ENCODE peak calls at places on chromosomes 12 and 14, in eight cellular contexts. One of them, this sample, is unnamed.

GRCh38 chr12:127178463-127178862 is 1088.5 kb upstream of the TMEM132C start:
- DNase-seq in body of pancreas: no peak
- DNase-seq in lung: no peak
- DNase-seq in lower lobe of right lung: no peak
- DNase-seq in tibial artery: no peak
- DNase-seq in substantia nigra: no peak
- DNase-seq in stomach: no peak
- DNase-seq in left ventricle myocardium inferior: no peak
- DNase-seq in this sample: no peak

GRCh38 chr14:75548544-75548943 is 26.3 kb downstream of the BATF start:
- DNase-seq in substantia nigra: no peak
- DNase-seq in lower lobe of right lung: no peak
- DNase-seq in stomach: no peak
- DNase-seq in left ventricle myocardium inferior: no peak
- DNase-seq in lung: no peak
- DNase-seq in tibial artery: peak
- DNase-seq in body of pancreas: peak
- DNase-seq in this sample: no peak

GRCh38 chr14:50605776-50606175 is 45.8 kb downstream of the ATL1 start:
- DNase-seq in lower lobe of right lung: no peak
- DNase-seq in stomach: no peak
- DNase-seq in lung: no peak
- DNase-seq in substantia nigra: no peak
- DNase-seq in left ventricle myocardium inferior: no peak
- DNase-seq in tibial artery: no peak
- DNase-seq in body of pancreas: no peak
- DNase-seq in this sample: no peak

GRCh38 chr14:95218472-95219193 is 61.3 kb upstream of the DICER1 start:
- DNase-seq in left ventricle myocardium inferior: no peak
- DNase-seq in body of pancreas: no peak
- DNase-seq in tibial artery: no peak
- DNase-seq in substantia nigra: no peak
- DNase-seq in stomach: no peak
- DNase-seq in lung: no peak
- DNase-seq in lower lobe of right lung: no peak
- DNase-seq in this sample: no peak

GRCh38 chr14:58607571-58608317 is 30.0 kb upstream of the DACT1 start:
- DNase-seq in lung: no peak
- DNase-seq in substantia nigra: no peak
- DNase-seq in tibial artery: no peak
- DNase-seq in left ventricle myocardium inferior: no peak
- DNase-seq in lower lobe of right lung: no peak
- DNase-seq in stomach: no peak
- DNase-seq in body of pancreas: no peak
- DNase-seq in this sample: peak

GRCh38 chr12:53055471-53056266 is 5.8 kb downstream of the TNS2 start:
- DNase-seq in lung: peak
- DNase-seq in stomach: no peak
- DNase-seq in lower lobe of right lung: peak
- DNase-seq in tibial artery: peak
- DNase-seq in left ventricle myocardium inferior: no peak
- DNase-seq in substantia nigra: no peak
- DNase-seq in body of pancreas: peak
- DNase-seq in this sample: no peak

GRCh38 chr12:27818421-27818918 is 38.4 kb upstream of the MANSC4 start:
- DNase-seq in lung: no peak
- DNase-seq in tibial artery: no peak
- DNase-seq in substantia nigra: no peak
- DNase-seq in body of pancreas: peak
- DNase-seq in left ventricle myocardium inferior: no peak
- DNase-seq in stomach: no peak
- DNase-seq in lower lobe of right lung: no peak
- DNase-seq in this sample: no peak

GRCh38 chr12:61823102-61823501 is 437.1 kb upstream of the USP15 start:
- DNase-seq in stomach: no peak
- DNase-seq in lung: no peak
- DNase-seq in left ventricle myocardium inferior: no peak
- DNase-seq in tibial artery: no peak
- DNase-seq in body of pancreas: no peak
- DNase-seq in substantia nigra: no peak
- DNase-seq in lower lobe of right lung: no peak
- DNase-seq in this sample: no peak

GRCh38 chr12:47312794-47313426 is 233.2 kb upstream of the AMIGO2 start:
- DNase-seq in substantia nigra: no peak
- DNase-seq in left ventricle myocardium inferior: no peak
- DNase-seq in stomach: no peak
- DNase-seq in tibial artery: no peak
- DNase-seq in body of pancreas: peak
- DNase-seq in lower lobe of right lung: no peak
- DNase-seq in lung: no peak
- DNase-seq in this sample: no peak

GRCh38 chr14:92929689-92930608 is 7.0 kb downstream of the CHGA start:
- DNase-seq in substantia nigra: no peak
- DNase-seq in tibial artery: no peak
- DNase-seq in left ventricle myocardium inferior: no peak
- DNase-seq in lung: no peak
- DNase-seq in body of pancreas: no peak
- DNase-seq in lower lobe of right lung: no peak
- DNase-seq in stomach: no peak
- DNase-seq in this sample: no peak

GRCh38 chr12:45183263-45183662 is 32.6 kb upstream of the ANO6 start:
- DNase-seq in body of pancreas: no peak
- DNase-seq in tibial artery: no peak
- DNase-seq in left ventricle myocardium inferior: no peak
- DNase-seq in stomach: no peak
- DNase-seq in lung: no peak
- DNase-seq in substantia nigra: no peak
- DNase-seq in lower lobe of right lung: no peak
- DNase-seq in this sample: no peak

GRCh38 chr14:38837333-38838048 is 265.5 kb downstream of the SEC23A start:
- DNase-seq in left ventricle myocardium inferior: no peak
- DNase-seq in tibial artery: no peak
- DNase-seq in lower lobe of right lung: no peak
- DNase-seq in substantia nigra: no peak
- DNase-seq in body of pancreas: no peak
- DNase-seq in stomach: no peak
- DNase-seq in lung: no peak
- DNase-seq in this sample: no peak

GRCh38 chr12:90816353-90817089 is 138.5 kb downstream of the CCER1 start:
- DNase-seq in substantia nigra: no peak
- DNase-seq in lung: no peak
- DNase-seq in tibial artery: no peak
- DNase-seq in lower lobe of right lung: no peak
- DNase-seq in left ventricle myocardium inferior: no peak
- DNase-seq in stomach: no peak
- DNase-seq in body of pancreas: no peak
- DNase-seq in this sample: no peak

GRCh38 chr12:106841471-106842302 is 67.2 kb downstream of the RIC8B start:
- DNase-seq in body of pancreas: peak
- DNase-seq in lower lobe of right lung: no peak
- DNase-seq in left ventricle myocardium inferior: no peak
- DNase-seq in tibial artery: peak
- DNase-seq in stomach: no peak
- DNase-seq in substantia nigra: peak
- DNase-seq in lung: peak
- DNase-seq in this sample: no peak

GRCh38 chr12:10749700-10750384 is 26.7 kb upstream of the YBX3 start:
- DNase-seq in stomach: peak
- DNase-seq in left ventricle myocardium inferior: peak
- DNase-seq in lung: peak
- DNase-seq in body of pancreas: peak
- DNase-seq in lower lobe of right lung: peak
- DNase-seq in tibial artery: peak
- DNase-seq in substantia nigra: peak
- DNase-seq in this sample: peak

GRCh38 chr14:55789442-55789841 is 209.4 kb downstream of the KTN1 start:
- DNase-seq in lung: no peak
- DNase-seq in lower lobe of right lung: no peak
- DNase-seq in left ventricle myocardium inferior: no peak
- DNase-seq in body of pancreas: no peak
- DNase-seq in tibial artery: no peak
- DNase-seq in stomach: no peak
- DNase-seq in substantia nigra: no peak
- DNase-seq in this sample: no peak

GRCh38 chr14:77311217-77311616 is 9.5 kb downstream of the POMT2 start:
- DNase-seq in substantia nigra: no peak
- DNase-seq in stomach: no peak
- DNase-seq in lower lobe of right lung: no peak
- DNase-seq in tibial artery: no peak
- DNase-seq in body of pancreas: no peak
- DNase-seq in lung: no peak
- DNase-seq in left ventricle myocardium inferior: no peak
- DNase-seq in this sample: no peak

GRCh38 chr14:105135700-105136395 is 32.7 kb downstream of the JAG2 start:
- DNase-seq in lower lobe of right lung: no peak
- DNase-seq in left ventricle myocardium inferior: no peak
- DNase-seq in substantia nigra: no peak
- DNase-seq in body of pancreas: no peak
- DNase-seq in lung: no peak
- DNase-seq in stomach: no peak
- DNase-seq in tibial artery: peak
- DNase-seq in this sample: no peak

GRCh38 chr12:63450821-63451220 is 217.5 kb downstream of the DPY19L2 start:
- DNase-seq in left ventricle myocardium inferior: no peak
- DNase-seq in lower lobe of right lung: no peak
- DNase-seq in substantia nigra: no peak
- DNase-seq in body of pancreas: no peak
- DNase-seq in stomach: no peak
- DNase-seq in lung: no peak
- DNase-seq in tibial artery: no peak
- DNase-seq in this sample: no peak

GRCh38 chr14:75884198-75884611 is 97.6 kb downstream of the TGFB3 start:
- DNase-seq in left ventricle myocardium inferior: no peak
- DNase-seq in lower lobe of right lung: no peak
- DNase-seq in substantia nigra: no peak
- DNase-seq in tibial artery: no peak
- DNase-seq in stomach: no peak
- DNase-seq in lung: no peak
- DNase-seq in body of pancreas: no peak
- DNase-seq in this sample: peak

GRCh38 chr12:113096675-113097461 is 38.7 kb downstream of the RASAL1 start:
- DNase-seq in stomach: no peak
- DNase-seq in body of pancreas: no peak
- DNase-seq in tibial artery: no peak
- DNase-seq in left ventricle myocardium inferior: no peak
- DNase-seq in substantia nigra: no peak
- DNase-seq in lower lobe of right lung: no peak
- DNase-seq in lung: no peak
- DNase-seq in this sample: no peak

GRCh38 chr12:52358575-52359350 is 8.5 kb downstream of the KRT85 start:
- DNase-seq in body of pancreas: no peak
- DNase-seq in substantia nigra: no peak
- DNase-seq in lower lobe of right lung: no peak
- DNase-seq in lung: no peak
- DNase-seq in stomach: no peak
- DNase-seq in left ventricle myocardium inferior: no peak
- DNase-seq in tibial artery: no peak
- DNase-seq in this sample: no peak

GRCh38 chr12:34396006-34396860 is 373.9 kb downstream of the ALG10 start:
- DNase-seq in lung: peak
- DNase-seq in tibial artery: peak
- DNase-seq in lower lobe of right lung: peak
- DNase-seq in substantia nigra: no peak
- DNase-seq in stomach: peak
- DNase-seq in left ventricle myocardium inferior: peak
- DNase-seq in body of pancreas: no peak
- DNase-seq in this sample: no peak

GRCh38 chr14:88616697-88617096 is 53.9 kb downstream of the ZC3H14 start:
- DNase-seq in left ventricle myocardium inferior: no peak
- DNase-seq in lower lobe of right lung: no peak
- DNase-seq in substantia nigra: no peak
- DNase-seq in body of pancreas: no peak
- DNase-seq in lung: no peak
- DNase-seq in tibial artery: no peak
- DNase-seq in stomach: no peak
- DNase-seq in this sample: no peak
- H3K27ac ChIP-seq in left ventricle myocardium inferior: no peak
- H3K27ac ChIP-seq in lower lobe of right lung: no peak
- H3K27ac ChIP-seq in substantia nigra: no peak
- H3K27ac ChIP-seq in body of pancreas: no peak
- H3K27ac ChIP-seq in lung: no peak
- H3K27ac ChIP-seq in tibial artery: no peak
- H3K27ac ChIP-seq in stomach: no peak
- H3K27ac ChIP-seq in this sample: no peak

GRCh38 chr12:2824541-2824940 is 10.3 kb downstream of the NRIP2 start:
- DNase-seq in tibial artery: no peak
- DNase-seq in lung: no peak
- DNase-seq in body of pancreas: no peak
- DNase-seq in substantia nigra: no peak
- DNase-seq in lower lobe of right lung: no peak
- DNase-seq in left ventricle myocardium inferior: no peak
- DNase-seq in stomach: no peak
- DNase-seq in this sample: no peak
- H3K27ac ChIP-seq in tibial artery: no peak
- H3K27ac ChIP-seq in lung: no peak
- H3K27ac ChIP-seq in body of pancreas: no peak
- H3K27ac ChIP-seq in substantia nigra: peak
- H3K27ac ChIP-seq in lower lobe of right lung: no peak
- H3K27ac ChIP-seq in left ventricle myocardium inferior: no peak
- H3K27ac ChIP-seq in stomach: no peak
- H3K27ac ChIP-seq in this sample: no peak

GRCh38 chr14:64929003-64929337 is 13.6 kb downstream of the GPX2 start:
- DNase-seq in tibial artery: no peak
- DNase-seq in lung: no peak
- DNase-seq in substantia nigra: no peak
- DNase-seq in left ventricle myocardium inferior: no peak
- DNase-seq in stomach: no peak
- DNase-seq in body of pancreas: no peak
- DNase-seq in lower lobe of right lung: no peak
- DNase-seq in this sample: no peak
- H3K27ac ChIP-seq in tibial artery: peak
- H3K27ac ChIP-seq in lung: no peak
- H3K27ac ChIP-seq in substantia nigra: no peak
- H3K27ac ChIP-seq in left ventricle myocardium inferior: peak
- H3K27ac ChIP-seq in stomach: peak
- H3K27ac ChIP-seq in body of pancreas: no peak
- H3K27ac ChIP-seq in lower lobe of right lung: peak
- H3K27ac ChIP-seq in this sample: no peak

DNA sequence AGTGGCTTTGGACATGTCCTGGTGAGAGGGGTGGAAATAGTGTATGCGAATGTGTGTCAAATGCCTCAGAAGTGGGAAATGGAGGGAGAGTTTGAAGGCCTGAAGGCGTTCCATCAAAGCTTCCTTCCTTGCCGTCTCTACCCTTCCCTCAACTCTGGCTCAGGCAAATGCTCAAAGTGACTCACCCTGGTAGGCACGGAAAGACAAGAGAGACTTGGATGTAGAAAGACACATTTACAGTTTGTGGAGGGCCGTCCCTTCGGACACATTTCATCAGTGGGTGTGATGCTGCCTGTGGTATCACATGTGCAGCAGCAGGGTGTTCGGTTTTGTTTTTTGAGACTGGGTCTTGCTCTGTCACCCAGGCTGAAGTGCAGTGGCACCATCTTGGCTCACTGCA is 36.8 kb downstream of the CHST11 start:
- DNase-seq in stomach: no peak
- DNase-seq in lower lobe of right lung: no peak
- DNase-seq in tibial artery: no peak
- DNase-seq in body of pancreas: no peak
- DNase-seq in lung: no peak
- DNase-seq in left ventricle myocardium inferior: no peak
- DNase-seq in substantia nigra: no peak
- DNase-seq in this sample: no peak
- H3K27ac ChIP-seq in stomach: peak
- H3K27ac ChIP-seq in lower lobe of right lung: peak
- H3K27ac ChIP-seq in tibial artery: peak
- H3K27ac ChIP-seq in body of pancreas: no peak
- H3K27ac ChIP-seq in lung: no peak
- H3K27ac ChIP-seq in left ventricle myocardium inferior: peak
- H3K27ac ChIP-seq in substantia nigra: no peak
- H3K27ac ChIP-seq in this sample: no peak